ENCODE peak calls at places on chromosomes 5 and 9, in ten cellular contexts. Q is ELF-1; K is T-helper 1 cell; I is Karpas-422; H is NAMALWA; A is activated T-helper 9 cell treated with anti-CD3 and anti-CD28 coated beads, Interleukin-2, amount 50 U/mL, for 16 hours; S is stimulated activated CD4-positive, alpha-beta T cell treated with anti-CD3 and anti-CD28 coated beads, Interleukin-15, amount 100 ng/mL, for 24 hours; D is M059J; B is WTC11; C is A172. U is an unnamed sample.

GRCh38 chr9:14313951-14314423 is at the start of gene NFIB:
- DNase-seq in Q (no peak), K (peak), I (no peak), H (no peak), A (no peak), S (peak), D (peak), B (peak), C (no peak), U (peak)

GRCh38 chr5:58127486-58128220 is 332.2 kb downstream of the PLK2 start:
- DNase-seq in Q (no peak), K (no peak), I (no peak), H (no peak), A (no peak), S (no peak), D (no peak), B (no peak), C (no peak), U (no peak)

GRCh38 chr5:147750065-147750464 is 32.5 kb downstream of the JAKMIP2 start:
- DNase-seq in Q (no peak), K (no peak), I (no peak), H (no peak), A (no peak), S (no peak), D (no peak), B (no peak), C (peak), U (no peak)

GRCh38 chr5:96080557-96080956 is 118.9 kb upstream of the ELL2 start:
- DNase-seq in Q (no peak), K (no peak), I (no peak), H (no peak), A (no peak), S (peak), D (peak), B (no peak), C (peak), U (no peak)

GRCh38 chr5:166909040-166909439 is 1382.4 kb upstream of the WWC1 start:
- DNase-seq in Q (no peak), K (no peak), I (no peak), H (no peak), A (no peak), S (no peak), D (peak), B (no peak), C (peak), U (no peak)

GRCh38 chr5:29402270-29402669 is 1791.2 kb upstream of the CDH6 start:
- DNase-seq in Q (no peak), K (no peak), I (no peak), H (no peak), A (no peak), S (no peak), D (no peak), B (no peak), C (no peak), U (no peak)

GRCh38 chr5:168869615-168870227 is 290.6 kb upstream of the PANK3 start:
- DNase-seq in Q (no peak), K (no peak), I (no peak), H (no peak), A (no peak), S (no peak), D (no peak), B (no peak), C (no peak), U (no peak)

GRCh38 chr9:138050472-138051330 is 173.1 kb downstream of the CACNA1B start:
- DNase-seq in Q (no peak), K (no peak), I (no peak), H (no peak), A (no peak), S (no peak), D (no peak), B (no peak), C (no peak), U (no peak)

GRCh38 chr9:123058834-123059233 is 25.4 kb downstream of the GPR21 start:
- DNase-seq in Q (no peak), K (no peak), I (no peak), H (no peak), A (no peak), S (no peak), D (peak), B (no peak), C (peak), U (no peak)

GRCh38 chr5:101676646-101677045 is 619.4 kb downstream of the SLCO4C1 start:
- DNase-seq in Q (no peak), K (no peak), I (no peak), H (no peak), A (no peak), S (no peak), D (no peak), B (no peak), C (no peak), U (no peak)

GRCh38 chr5:55633574-55634203 is 78.4 kb downstream of the SLC38A9 start:
- DNase-seq in Q (no peak), K (no peak), I (no peak), H (no peak), A (no peak), S (no peak), D (peak), B (no peak), C (peak), U (peak)

GRCh38 chr9:89951671-89952070 is 346.9 kb downstream of the GADD45G start:
- DNase-seq in Q (no peak), K (no peak), I (no peak), H (no peak), A (no peak), S (no peak), D (no peak), B (no peak), C (no peak), U (peak)

GRCh38 chr5:2752059-2752874 is 790 bp upstream of the IRX2 start:
- DNase-seq in Q (peak), K (no peak), I (no peak), H (no peak), A (no peak), S (no peak), D (no peak), B (peak), C (no peak), U (peak)

GRCh38 chr5:172860520-172861443 is 26.7 kb downstream of the ERGIC1 start:
- DNase-seq in Q (no peak), K (no peak), I (no peak), H (no peak), A (no peak), S (no peak), D (peak), B (no peak), C (no peak), U (peak)